ENCODE peak calls at places on chromosomes 12 and 14, in six cellular contexts. M is transverse colon, H is heart left ventricle, U is breast epithelium, S is body of pancreas, W is ovary. T is an unnamed sample.

GRCh38 chr12:49389092-49389703 is 21.9 kb downstream of the SPATS2 start:
- DNase-seq in W (no peak), M (peak), S (no peak), U (no peak), H (peak), T (peak)

GRCh38 chr12:49283541-49284429 is 11.2 kb upstream of the PRPH start:
- DNase-seq in W (no peak), S (no peak), H (no peak), M (no peak), U (no peak), T (no peak)

GRCh38 chr12:131221946-131222249 is 268.2 kb downstream of the ADGRD1 start:
- DNase-seq in H (no peak), M (no peak), U (no peak), S (no peak), W (no peak), T (no peak)

GRCh38 chr14:80390911-80391310 is 179.6 kb upstream of the DIO2 start:
- DNase-seq in H (no peak), S (no peak), W (no peak), U (no peak), M (no peak), T (no peak)

GRCh38 chr14:66468778-66469367 is 17.3 kb upstream of the CCDC196 start:
- DNase-seq in S (no peak), H (no peak), U (no peak), W (no peak), M (no peak), T (no peak)

GRCh38 chr14:37594916-37595808 is at the start of the genes FOXA1 and TTC6:
- DNase-seq in S (peak), W (no peak), H (no peak), U (peak), M (peak), T (no peak)

GRCh38 chr12:19121449-19122018 is 8.0 kb upstream of the PLEKHA5 start:
- DNase-seq in M (no peak), U (no peak), H (no peak), S (no peak), W (no peak), T (no peak)

GRCh38 chr14:39607978-39608377 is 175.7 kb upstream of the FBXO33 start:
- DNase-seq in W (no peak), H (no peak), M (no peak), U (no peak), S (no peak), T (no peak)

GRCh38 chr12:85920324-85920947 is 46.3 kb downstream of the NTS start:
- DNase-seq in W (no peak), S (no peak), M (no peak), U (no peak), H (no peak), T (no peak)

GRCh38 chr14:62304172-62304571 is 542.0 kb downstream of the SNAPC1 start:
- DNase-seq in H (no peak), S (no peak), W (no peak), M (no peak), U (no peak), T (no peak)

GRCh38 chr14:104405566-104406226 is 173.9 kb upstream of the C14orf180 start:
- DNase-seq in M (no peak), S (no peak), W (no peak), U (no peak), H (no peak), T (no peak)

GRCh38 chr14:100442473-100443260 is 119.5 kb downstream of the SLC25A47 start:
- DNase-seq in U (no peak), S (no peak), H (no peak), W (no peak), M (no peak), T (no peak)

GRCh38 chr14:59306775-59307174 is 118.3 kb downstream of the DAAM1 start:
- DNase-seq in W (no peak), S (no peak), U (no peak), H (no peak), M (no peak), T (no peak)

GRCh38 chr12:122944588-122944987 is 21.7 kb downstream of the ABCB9 start:
- DNase-seq in U (peak), S (peak), M (peak), W (no peak), H (no peak), T (no peak)

GRCh38 chr14:34203271-34203722 is 252.4 kb upstream of the EGLN3 start:
- DNase-seq in W (no peak), U (no peak), M (no peak), S (no peak), H (no peak), T (no peak)

GRCh38 chr12:107485731-107486130 is 199.9 kb upstream of the PWP1 start:
- DNase-seq in M (no peak), S (no peak), U (no peak), H (no peak), W (no peak), T (no peak)

GRCh38 chr12:99824900-99825562 is 159.7 kb downstream of the ANKS1B start:
- DNase-seq in S (no peak), H (no peak), W (no peak), M (no peak), U (no peak), T (peak)

GRCh38 chr14:64649383-64649998 is 54.7 kb upstream of the PLEKHG3 start:
- DNase-seq in W (no peak), H (no peak), M (peak), U (no peak), S (peak), T (peak)

GRCh38 chr12:15088115-15088514 is 115.3 kb downstream of the PDE6H start:
- DNase-seq in H (no peak), S (no peak), M (no peak), W (no peak), U (no peak), T (no peak)

GRCh38 chr12:54948171-54948570 is 36.4 kb downstream of the TESPA1 start:
- DNase-seq in H (no peak), M (no peak), W (no peak), U (no peak), S (no peak), T (no peak)

GRCh38 chr14:93977790-93978581 is 1.6 kb upstream of the ASB2 start:
- DNase-seq in S (no peak), H (no peak), W (no peak), U (no peak), M (peak), T (no peak)

GRCh38 chr12:46920503-46920902 is 94.7 kb upstream of the SLC38A4 start:
- DNase-seq in S (no peak), M (no peak), H (no peak), U (no peak), W (no peak), T (no peak)

GRCh38 chr12:47165934-47166333 is 86.2 kb upstream of the AMIGO2 start:
- DNase-seq in U (no peak), M (no peak), H (no peak), S (peak), W (peak), T (no peak)

GRCh38 chr12:2856901-2857495 is at the start of gene TEX52:
- DNase-seq in U (no peak), W (no peak), H (no peak), S (no peak), M (no peak), T (peak)

GRCh38 chr12:2860170-2860569 is 3.3 kb upstream of the TEX52 start:
- DNase-seq in H (no peak), U (no peak), M (no peak), W (no peak), S (no peak), T (no peak)

GRCh38 chr12:2856051-2856450 is 788 bp downstream of the TEX52 start:
- DNase-seq in H (no peak), M (no peak), U (no peak), W (no peak), S (peak), T (no peak)

GRCh38 chr12:2858944-2859352 is 2.1 kb upstream of the TEX52 start:
- DNase-seq in U (no peak), M (no peak), H (no peak), S (no peak), W (peak), T (no peak)

GRCh38 chr12:2858334-2858733 is 1.5 kb upstream of the TEX52 start:
- DNase-seq in W (no peak), H (no peak), S (no peak), U (no peak), M (no peak), T (no peak)
- TF ChIP-seq POLR2A in W (no peak), H (no peak), S (no peak), U (no peak), M (no peak), T (no peak)

GRCh38 chr12:45727301-45727993 is 2.1 kb upstream of the ARID2 start:
- DNase-seq in H (peak), U (peak), W (peak), M (peak), S (peak), T (peak)
- TF ChIP-seq POLR2A in H (no peak), U (peak), W (peak), M (peak), S (peak), T (peak)

DNA sequence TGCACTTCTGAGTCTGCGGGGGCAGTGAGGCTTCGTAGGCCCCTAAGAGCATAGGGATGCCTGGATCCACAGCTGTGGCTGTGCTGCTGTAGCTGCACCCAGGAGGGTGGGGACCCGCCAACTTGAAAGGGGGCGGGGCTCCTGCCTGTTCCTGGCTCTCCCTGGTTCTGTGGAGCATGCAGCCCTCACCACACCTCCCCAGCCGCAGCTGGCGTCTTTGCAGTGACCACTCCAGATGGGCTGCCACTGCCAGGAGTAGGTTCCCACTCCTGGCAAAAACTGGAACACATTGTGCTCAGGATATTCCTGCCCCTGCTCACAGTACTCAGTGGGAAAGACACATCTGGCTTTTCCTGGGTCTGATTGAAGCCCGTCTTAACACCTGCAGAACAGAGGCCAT is 35.8 kb downstream of the TIMELESS start:
- DNase-seq in U (no peak), M (no peak), H (no peak), W (no peak), S (peak), T (peak)
- TF ChIP-seq POLR2A in U (no peak), M (no peak), H (no peak), W (no peak), S (no peak), T (no peak)

DNA sequence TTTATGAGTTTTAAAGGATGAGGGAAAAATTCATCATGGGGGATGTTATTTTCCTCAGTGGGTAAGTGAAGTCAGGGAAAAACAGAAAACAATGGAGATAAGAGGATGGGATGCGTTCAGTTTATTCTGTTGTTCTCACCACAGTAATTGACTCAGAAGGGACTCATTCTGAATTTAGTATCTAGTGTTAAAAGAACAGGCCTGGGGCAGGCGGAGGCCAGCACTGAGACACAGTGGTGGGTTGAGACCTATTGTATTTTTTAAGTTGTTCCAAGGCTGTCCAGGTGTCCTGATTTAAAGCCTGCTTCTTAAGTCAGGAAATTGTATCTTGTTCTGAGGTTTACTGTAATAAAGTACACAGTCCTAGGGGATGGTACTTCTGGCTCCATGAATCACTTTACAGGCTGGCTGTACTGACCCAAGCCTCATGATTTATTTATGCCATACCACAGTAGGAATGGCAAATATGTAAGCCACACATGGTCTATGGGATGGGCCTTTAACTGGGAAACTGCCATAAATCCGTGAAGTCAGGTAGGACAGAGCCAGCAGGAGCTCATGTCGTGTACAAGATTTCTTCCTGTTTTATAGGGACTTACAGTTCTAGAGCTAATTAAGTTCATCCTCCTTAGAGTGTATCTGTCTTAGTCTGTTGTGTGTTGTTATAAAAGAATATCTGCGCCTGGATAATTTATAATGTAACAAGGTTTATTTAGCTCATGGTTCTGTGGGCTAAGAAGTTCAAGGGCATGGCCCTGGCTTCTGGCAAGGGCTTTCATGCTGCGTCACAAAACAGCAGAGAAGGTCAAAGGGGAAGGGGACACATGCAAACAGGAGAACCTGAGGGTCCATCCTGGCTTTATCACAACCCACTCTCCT is 244.1 kb downstream of the FBXL14 start:
- DNase-seq in U (no peak), M (peak), S (no peak), H (no peak), W (peak), T (no peak)
- TF ChIP-seq POLR2A in U (no peak), M (no peak), S (no peak), H (no peak), W (no peak), T (no peak)

GRCh38 chr14:24211311-24211710 is 2.0 kb downstream of the CHMP4A start:
- DNase-seq in H (no peak), W (peak), M (no peak), U (no peak), S (no peak), T (no peak)
- TF ChIP-seq POLR2A in H (no peak), W (no peak), M (no peak), U (no peak), S (no peak), T (no peak)

GRCh38 chr12:104480012-104480411 is 23.3 kb downstream of the CHST11 start:
- DNase-seq in U (no peak), S (no peak), W (no peak), H (no peak), M (no peak), T (no peak)

GRCh38 chr12:104477812-104478388 is 21.2 kb downstream of the CHST11 start:
- DNase-seq in W (no peak), S (no peak), H (no peak), M (no peak), U (no peak), T (no peak)

GRCh38 chr12:104480826-104481457 is 24.2 kb downstream of the CHST11 start:
- DNase-seq in U (no peak), H (peak), W (no peak), S (peak), M (peak), T (no peak)

GRCh38 chr12:104479141-104479662 is 22.5 kb downstream of the CHST11 start:
- DNase-seq in M (no peak), U (no peak), W (no peak), S (no peak), H (no peak), T (no peak)

GRCh38 chr12:104478396-104479140 is 21.8 kb downstream of the CHST11 start:
- DNase-seq in M (peak), S (no peak), W (no peak), H (no peak), U (no peak), T (no peak)
- TF ChIP-seq POLR2A in M (no peak), S (no peak), W (no peak), H (no peak), U (no peak), T (no peak)

GRCh38 chr12:32755654-32756475 is at the start of gene YARS2:
- DNase-seq in H (peak), U (peak), W (peak), S (peak), M (peak), T (peak)
- TF ChIP-seq POLR2A in H (no peak), U (peak), W (peak), S (peak), M (peak), T (no peak)

GRCh38 chr12:11321980-11322379 is 11.7 kb upstream of the PRB4 start:
- DNase-seq in H (no peak), S (no peak), U (no peak), W (no peak), M (no peak), T (no peak)

GRCh38 chr12:11324426-11324825 is 14.2 kb upstream of the PRB4 start:
- DNase-seq in W (no peak), H (no peak), S (no peak), M (no peak), U (no peak), T (no peak)
- TF ChIP-seq POLR2A in W (no peak), H (no peak), S (no peak), M (no peak), U (no peak), T (no peak)